ENCODE peak calls at places on chromosomes 16 and 17, in four cellular contexts. One of them, this sample, is unnamed.

GRCh38 chr16:64696872-64697271 is 425.0 kb downstream of the CDH11 start:
- DNase-seq in A172: no peak
- DNase-seq in GOT3: no peak
- DNase-seq in skeletal muscle cell: no peak
- DNase-seq in this sample: no peak

GRCh38 chr17:50806141-50806643 is 29.2 kb upstream of the WFIKKN2 start:
- DNase-seq in A172: no peak
- DNase-seq in GOT3: no peak
- DNase-seq in skeletal muscle cell: no peak
- DNase-seq in this sample: no peak

GRCh38 chr16:52251495-52251894 is 295.4 kb downstream of the TOX3 start:
- DNase-seq in A172: no peak
- DNase-seq in GOT3: no peak
- DNase-seq in skeletal muscle cell: no peak
- DNase-seq in this sample: no peak

GRCh38 chr16:80656731-80657150 is 115.9 kb downstream of the DYNLRB2 start:
- DNase-seq in A172: no peak
- DNase-seq in GOT3: no peak
- DNase-seq in skeletal muscle cell: no peak
- DNase-seq in this sample: no peak

GRCh38 chr16:85424260-85425060 is 188.7 kb upstream of the GSE1 start:
- DNase-seq in A172: no peak
- DNase-seq in GOT3: no peak
- DNase-seq in skeletal muscle cell: no peak
- DNase-seq in this sample: no peak

GRCh38 chr16:80652441-80652840 is 111.6 kb downstream of the DYNLRB2 start:
- DNase-seq in A172: no peak
- DNase-seq in GOT3: no peak
- DNase-seq in skeletal muscle cell: no peak
- DNase-seq in this sample: no peak

GRCh38 chr16:89422527-89422904 is 67.8 kb downstream of the ANKRD11 start:
- DNase-seq in A172: peak
- DNase-seq in GOT3: no peak
- DNase-seq in skeletal muscle cell: no peak
- DNase-seq in this sample: no peak

GRCh38 chr16:13376174-13376573 is 474.8 kb downstream of the SHISA9 start:
- DNase-seq in A172: no peak
- DNase-seq in GOT3: no peak
- DNase-seq in skeletal muscle cell: no peak
- DNase-seq in this sample: no peak

GRCh38 chr16:1923299-1924034 is 5.3 kb upstream of the HS3ST6 start:
- DNase-seq in A172: peak
- DNase-seq in GOT3: no peak
- DNase-seq in skeletal muscle cell: no peak
- DNase-seq in this sample: no peak

GRCh38 chr16:35344012-35344762 is 1884.8 kb downstream of the TP53TG3F start:
- DNase-seq in A172: no peak
- DNase-seq in GOT3: no peak
- DNase-seq in skeletal muscle cell: no peak
- DNase-seq in this sample: no peak

GRCh38 chr16:53257001-53257400 is 177.3 kb upstream of the RBL2 start:
- DNase-seq in A172: peak
- DNase-seq in GOT3: no peak
- DNase-seq in skeletal muscle cell: peak
- DNase-seq in this sample: peak

GRCh38 chr17:19447085-19447583 is 36.1 kb downstream of the RNF112 start:
- DNase-seq in A172: peak
- DNase-seq in GOT3: peak
- DNase-seq in skeletal muscle cell: no peak
- DNase-seq in this sample: no peak

GRCh38 chr17:61875285-61875684 is 12.0 kb upstream of the BRIP1 start:
- DNase-seq in A172: no peak
- DNase-seq in GOT3: no peak
- DNase-seq in skeletal muscle cell: no peak
- DNase-seq in this sample: no peak

GRCh38 chr16:22646948-22647556 is 136.4 kb downstream of the NPIPB5 start:
- DNase-seq in A172: no peak
- DNase-seq in GOT3: no peak
- DNase-seq in skeletal muscle cell: no peak
- DNase-seq in this sample: no peak

GRCh38 chr17:51079049-51079448 is 41.6 kb downstream of the SPAG9 start:
- DNase-seq in A172: peak
- DNase-seq in GOT3: no peak
- DNase-seq in skeletal muscle cell: no peak
- DNase-seq in this sample: no peak

This sample was measured in AG09309.